ENCODE peak calls at places on chromosome 11, in four cellular contexts. L is HCT116, V is HepG2, Z is K562. B is an unnamed sample. For H3K4me1, the result is how much of the 10 kb centered on the place peaks cover.

GRCh38 chr11:18706330-18707243 is 8.0 kb downstream of the TMEM86A start:
- DNase-seq in V (no peak), L (no peak), Z (no peak), B (no peak)

GRCh38 chr11:33894402-33894754 is 2.5 kb upstream of the LMO2 start:
- DNase-seq in Z (no peak), V (no peak), L (no peak), B (no peak)

GRCh38 chr11:64132388-64132771 is 33.5 kb downstream of the MACROD1 start:
- DNase-seq in Z (no peak), L (no peak), V (no peak), B (no peak)

GRCh38 chr11:77175869-77176539 is 48.0 kb downstream of the MYO7A start:
- DNase-seq in V (no peak), Z (no peak), L (no peak), B (no peak)

GRCh38 chr11:69239320-69240040 is 54.5 kb upstream of the MYEOV start:
- DNase-seq in L (no peak), V (no peak), Z (no peak), B (no peak)

GRCh38 chr11:2678396-2678795 is 21.4 kb downstream of the KCNQ1OT1 start:
- DNase-seq in L (no peak), Z (no peak), V (no peak), B (no peak)

GRCh38 chr11:27812341-27812740 is 112.1 kb upstream of the BDNF start:
- DNase-seq in Z (no peak), L (no peak), V (no peak), B (no peak)

GRCh38 chr11:68659158-68659921 is 25.0 kb upstream of the GAL start:
- DNase-seq in L (no peak), Z (peak), V (peak), B (peak)

GRCh38 chr11:13335319-13335718 is 57.7 kb downstream of the BMAL1 start:
- DNase-seq in V (peak), L (no peak), Z (peak), B (no peak)

GRCh38 chr11:64900263-64900678 is 16.7 kb downstream of the ATG2A start:
- DNase-seq in L (no peak), V (no peak), Z (no peak), B (no peak)

GRCh38 chr11:67572747-67573419 is 10.7 kb upstream of the GSTP1 start:
- DNase-seq in L (peak), Z (peak), V (peak), B (no peak)

GRCh38 chr11:65184146-65184545 is 2.4 kb downstream of the CAPN1 start:
- DNase-seq in L (no peak), Z (no peak), V (no peak), B (no peak)

GRCh38 chr11:44972746-44973435 is 22.2 kb upstream of the TP53I11 start:
- DNase-seq in V (no peak), Z (no peak), L (no peak), B (no peak)

GRCh38 chr11:44970293-44970692 is 19.6 kb upstream of the TP53I11 start:
- DNase-seq in L (no peak), V (no peak), Z (no peak), B (no peak)

GRCh38 chr11:44973634-44974401 is 23.1 kb upstream of the TP53I11 start:
- DNase-seq in L (no peak), V (no peak), Z (no peak), B (no peak)

GRCh38 chr11:44969853-44970252 is 19.2 kb upstream of the TP53I11 start:
- DNase-seq in V (no peak), Z (no peak), L (no peak), B (no peak)

GRCh38 chr11:44971185-44971584 is 20.5 kb upstream of the TP53I11 start:
- DNase-seq in Z (peak), V (no peak), L (no peak), B (no peak)
- H3K4me1 ChIP-seq in Z (under half), V (under half), L (under half), B (under half)

DNA sequence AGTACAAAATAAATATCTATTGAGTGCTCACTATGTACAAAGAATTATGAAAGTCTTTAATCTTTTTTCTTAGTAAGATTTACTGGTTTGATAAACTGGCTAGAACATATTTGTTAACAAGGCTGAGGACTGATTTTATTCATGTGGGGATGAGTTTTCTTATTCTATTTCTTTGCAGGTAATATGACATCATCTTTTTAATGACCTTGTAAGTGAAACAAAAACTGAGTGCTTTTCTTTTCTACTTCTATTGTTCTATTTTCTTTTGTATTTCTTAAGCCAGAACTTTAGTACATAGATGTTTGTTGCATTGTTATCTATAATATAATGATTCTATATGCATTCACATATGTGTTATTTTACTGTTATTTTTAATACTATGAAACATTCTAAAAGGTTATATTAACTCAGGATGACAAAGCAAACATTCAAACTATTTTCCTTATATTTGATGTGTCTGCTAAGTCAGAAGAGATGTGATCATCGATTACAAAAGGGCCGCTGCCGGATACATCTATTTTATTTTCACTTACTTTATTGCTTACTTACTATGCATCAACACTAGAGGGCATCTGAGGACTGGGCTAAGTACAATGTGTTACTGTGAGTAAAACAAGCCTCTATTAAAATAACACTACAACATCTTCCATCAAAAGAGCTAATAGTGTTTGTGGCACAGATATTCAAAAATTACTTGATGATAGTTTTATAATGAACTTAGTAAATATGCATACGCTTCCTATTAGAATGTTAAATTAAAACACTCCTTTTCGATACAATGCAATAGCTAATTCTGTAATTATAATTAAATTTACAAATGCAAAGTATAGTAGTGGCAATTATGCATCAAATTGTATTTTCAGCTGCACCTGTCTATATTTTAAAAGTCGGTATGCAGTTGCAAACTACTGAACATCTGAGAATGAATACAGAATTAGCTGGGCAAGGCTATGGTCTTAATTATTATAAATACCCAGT is 110.8 kb upstream of the ARHGAP42 start:
- DNase-seq in L (peak), Z (peak), V (peak), B (peak)
- TF ChIP-seq TCF7L2 in L (peak), Z (no peak), V (no peak), B (peak)

GRCh38 chr11:9748361-9748970 is 84.6 kb downstream of the SWAP70 start:
- DNase-seq in L (peak), Z (peak), V (peak), B (peak)
- TF ChIP-seq REST in L (no peak), Z (no peak), V (no peak), B (no peak)

DNA sequence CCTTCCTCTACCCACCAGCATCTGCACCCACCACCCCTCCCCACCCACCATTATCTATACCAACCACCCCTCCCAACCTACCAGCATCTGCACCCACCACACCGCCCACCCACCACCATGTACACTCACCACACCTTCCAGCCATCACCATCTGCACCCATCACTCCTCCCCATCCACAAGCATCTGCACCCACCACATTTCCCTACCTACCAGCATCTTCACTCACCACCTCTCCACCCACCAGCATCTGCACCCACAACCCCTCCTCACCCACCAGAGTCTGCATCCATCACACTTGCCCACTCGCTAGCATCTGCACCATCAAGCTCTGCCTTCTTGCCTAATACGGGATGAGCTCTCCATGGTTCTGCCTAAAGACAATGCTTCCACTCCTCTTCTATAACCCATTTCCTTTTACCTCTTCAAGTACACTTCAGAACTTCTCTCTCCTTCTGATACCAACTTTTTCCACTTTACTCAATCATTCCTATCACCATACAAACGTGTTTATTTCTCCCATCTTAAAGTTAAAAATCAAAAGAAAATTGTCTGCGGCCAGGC is 2.4 kb upstream of the FSHB start:
- DNase-seq in L (no peak), V (no peak), Z (no peak), B (no peak)
- H3K4me1 ChIP-seq in L (under half), V (under half), Z (under half), B (under half)

GRCh38 chr11:44527476-44527875 is 38.0 kb upstream of the CD82 start:
- DNase-seq in V (no peak), L (no peak), Z (no peak), B (no peak)

GRCh38 chr11:44526438-44526837 is 39.0 kb upstream of the CD82 start:
- DNase-seq in Z (no peak), V (no peak), L (no peak), B (no peak)

GRCh38 chr11:44528581-44528980 is 36.9 kb upstream of the CD82 start:
- DNase-seq in Z (no peak), V (no peak), L (no peak), B (no peak)

GRCh38 chr11:44529895-44530412 is 35.5 kb upstream of the CD82 start:
- DNase-seq in L (no peak), Z (no peak), V (no peak), B (no peak)

GRCh38 chr11:44528103-44528502 is 37.4 kb upstream of the CD82 start:
- DNase-seq in L (no peak), Z (peak), V (no peak), B (no peak)
- TF ChIP-seq TCF7L2 in L (no peak), Z (no peak), V (no peak), B (no peak)

B was measured in Panc1.